ENCODE peak calls at places on chromosomes 2 and 18, in four cellular contexts. K is IMR-90, B is H1, L is H9. P is an unnamed sample.

GRCh38 chr2:66058675-66059074 is 376.2 kb upstream of the MEIS1 start:
- DNase-seq in K (no peak), B (no peak), L (peak), P (peak)

GRCh38 chr2:126975671-126976655 is 77.3 kb downstream of the TEX51 start:
- DNase-seq in K (no peak), B (no peak), L (no peak), P (peak)

GRCh38 chr2:239959059-239959971 is 65.8 kb downstream of the NDUFA10 start:
- DNase-seq in K (peak), B (no peak), L (no peak), P (no peak)

GRCh38 chr2:88180594-88181240 is 10.6 kb downstream of the THNSL2 start:
- DNase-seq in K (peak), B (peak), L (no peak), P (peak)

GRCh38 chr2:44944102-44944951 is 2.8 kb downstream of the SIX3 start:
- DNase-seq in K (no peak), B (peak), L (peak), P (peak)

GRCh38 chr2:28457237-28457636 is 38.6 kb upstream of the PLB1 start:
- DNase-seq in K (no peak), B (peak), L (peak), P (peak)

GRCh38 chr2:101830555-101830954 is 133.0 kb downstream of the MAP4K4 start:
- DNase-seq in K (peak), B (no peak), L (no peak), P (no peak)

GRCh38 chr18:66682855-66683322 is 79.0 kb upstream of the CDH19 start:
- DNase-seq in K (no peak), B (no peak), L (no peak), P (peak)

GRCh38 chr18:57532987-57533386 is 53.5 kb downstream of the FECH start:
- DNase-seq in K (no peak), B (no peak), L (no peak), P (no peak)

GRCh38 chr2:15790326-15790725 is 150.0 kb upstream of the MYCN start:
- DNase-seq in K (no peak), B (no peak), L (no peak), P (no peak)

GRCh38 chr18:23311346-23312103 is 141.6 kb upstream of the RIOK3 start:
- DNase-seq in K (peak), B (no peak), L (no peak), P (no peak)

GRCh38 chr2:188414412-188414811 is 122.7 kb downstream of the GULP1 start:
- DNase-seq in K (peak), B (no peak), L (no peak), P (no peak)

GRCh38 chr2:182585430-182585829 is 130.6 kb upstream of the DNAJC10 start:
- DNase-seq in K (no peak), B (no peak), L (no peak), P (no peak)

GRCh38 chr18:79382681-79383387 is 12.9 kb upstream of the NFATC1 start:
- DNase-seq in K (no peak), B (no peak), L (peak), P (no peak)

GRCh38 chr2:152093464-152093863 is 5.4 kb downstream of the CACNB4 start:
- DNase-seq in K (no peak), B (no peak), L (no peak), P (no peak)

GRCh38 chr18:75215663-75216062 is 5.1 kb downstream of the TSHZ1 start:
- DNase-seq in K (no peak), B (no peak), L (no peak), P (no peak)

GRCh38 chr18:74373428-74373827 is 57.8 kb downstream of the C18orf63 start:
- DNase-seq in K (no peak), B (no peak), L (no peak), P (no peak)

GRCh38 chr2:69717902-69718301 is 24.0 kb upstream of the ANXA4 start:
- DNase-seq in K (peak), B (no peak), L (peak), P (no peak)

GRCh38 chr18:55236150-55236931 is 277.1 kb upstream of the CCDC68 start:
- DNase-seq in K (peak), B (no peak), L (no peak), P (no peak)

GRCh38 chr2:159497256-159497655 is 119.1 kb downstream of the BAZ2B start:
- DNase-seq in K (peak), B (no peak), L (no peak), P (peak)

GRCh38 chr18:59649575-59649974 is 47.6 kb downstream of the CCBE1 start:
- DNase-seq in K (peak), B (peak), L (no peak), P (no peak)

GRCh38 chr2:76268928-76269327 is 558.2 kb upstream of the GCFC2 start:
- DNase-seq in K (peak), B (no peak), L (no peak), P (no peak)

GRCh38 chr2:27320958-27321543 is 1.8 kb downstream of the MPV17 start:
- DNase-seq in K (peak), B (no peak), L (peak), P (peak)

GRCh38 chr2:42090216-42090615 is 42.4 kb downstream of the PKDCC start:
- DNase-seq in K (no peak), B (no peak), L (no peak), P (no peak)
- H3K56ac ChIP-seq in K (no peak), B (no peak), L (no peak), P (no peak)

DNA sequence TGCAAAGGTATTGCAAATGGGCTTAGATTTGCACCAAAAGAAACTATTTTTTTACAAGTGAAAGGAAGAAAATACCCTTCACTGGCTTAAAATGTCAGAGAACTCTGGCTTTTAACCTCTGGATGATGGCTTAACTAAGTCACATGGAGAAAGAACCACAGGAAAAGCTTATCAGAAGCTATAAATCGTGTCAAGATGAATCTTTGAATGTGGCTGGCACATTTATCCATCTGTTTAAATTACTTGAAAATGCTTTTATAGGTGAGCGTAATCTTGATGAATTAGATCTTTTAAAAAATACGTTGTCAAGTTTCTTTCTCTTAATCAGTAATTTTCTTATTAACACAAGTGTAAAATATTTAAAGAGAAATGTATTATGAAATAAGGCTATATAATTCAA is 32.0 kb upstream of the CCDC178 start:
- DNase-seq in K (no peak), B (no peak), L (no peak), P (peak)
- H3K56ac ChIP-seq in K (no peak), B (no peak), L (no peak), P (no peak)

DNA sequence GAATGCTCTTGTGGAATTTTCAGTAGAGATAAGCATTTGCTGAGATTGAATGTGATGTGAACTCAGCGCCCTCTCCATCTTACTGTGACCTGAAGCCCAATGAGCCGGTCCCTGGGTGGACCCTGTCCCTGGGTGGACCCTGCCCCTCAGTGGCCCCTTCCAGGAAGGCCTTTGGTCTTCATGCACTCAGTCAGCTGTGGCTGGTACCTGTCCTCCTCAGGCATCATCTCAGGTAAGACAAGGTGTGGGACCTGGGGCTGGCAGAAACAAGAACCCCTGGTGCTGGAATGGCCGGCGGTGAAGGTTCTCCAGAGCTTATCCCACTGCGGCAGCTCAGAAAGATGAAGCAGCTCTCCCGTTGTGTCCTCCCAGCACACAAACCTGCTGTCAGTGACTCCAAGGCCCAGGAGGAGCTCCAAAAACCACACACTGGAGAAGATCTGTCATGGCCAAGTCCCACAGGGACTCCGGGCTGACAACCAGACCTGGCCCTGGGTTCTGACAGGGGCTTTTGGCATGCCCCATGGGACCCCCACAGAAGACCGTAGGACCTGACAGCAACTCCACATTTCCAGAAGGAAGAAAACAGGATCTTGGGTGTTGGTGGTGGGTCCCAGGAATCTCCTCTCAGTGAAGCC is 275.7 kb upstream of the HS6ST1 start:
- DNase-seq in K (no peak), B (peak), L (no peak), P (no peak)
- H3K56ac ChIP-seq in K (no peak), B (no peak), L (no peak), P (no peak)

DNA sequence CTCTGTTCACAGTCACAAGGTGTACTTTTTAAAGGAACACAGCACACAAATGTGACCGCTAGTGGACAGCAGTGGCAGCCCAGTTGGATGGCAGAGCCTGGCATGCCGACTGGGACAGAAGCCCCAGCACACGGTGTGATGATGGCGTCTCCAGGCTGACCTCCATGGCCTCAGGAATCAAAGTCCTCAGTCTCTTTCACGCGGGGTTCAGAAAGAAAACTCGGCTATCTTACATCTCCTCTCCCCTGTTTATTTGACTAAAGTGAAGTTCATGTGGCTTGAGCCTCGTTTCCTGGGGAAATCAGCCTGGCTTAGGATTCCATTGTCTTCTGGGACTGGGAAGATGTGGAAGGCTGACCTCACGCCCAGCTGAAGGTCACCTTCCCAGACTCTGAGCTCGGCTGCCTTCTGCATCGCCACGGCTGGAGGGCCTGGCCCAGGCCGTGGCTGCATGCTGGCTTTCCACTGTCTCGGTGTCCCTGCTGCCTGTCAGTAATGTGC is 56.1 kb downstream of the ASAP2 start:
- DNase-seq in K (peak), B (no peak), L (no peak), P (peak)
- H3K56ac ChIP-seq in K (no peak), B (no peak), L (no peak), P (no peak)

P was measured in mesendoderm.